ENCODE peak calls at places on chromosomes 5 and 9, in ten cellular contexts. One of them, this sample, is unnamed.

GRCh38 chr9:123724211-123724831 is 205.6 kb downstream of the DENND1A start:
- DNase-seq in A549: peak; percentile 43
- DNase-seq in heart right ventricle: no peak
- DNase-seq in mucosa of descending colon: peak; percentile 23
- DNase-seq in naive thymus-derived CD4-positive, alpha-beta T cell: no peak
- DNase-seq in fibroblast of pulmonary artery: peak; percentile 73
- DNase-seq in bronchial epithelial cell: no peak
- DNase-seq in neuronal stem cell: no peak
- DNase-seq in SJCRH30: peak; percentile 26
- DNase-seq in cardiac muscle cell: peak; percentile 73
- DNase-seq in this sample: no peak

GRCh38 chr9:124045076-124045829 is 33.7 kb downstream of the LHX2 start:
- DNase-seq in A549: no peak
- DNase-seq in heart right ventricle: peak; percentile 66
- DNase-seq in neuronal stem cell: no peak
- DNase-seq in fibroblast of pulmonary artery: peak; percentile 76
- DNase-seq in naive thymus-derived CD4-positive, alpha-beta T cell: no peak
- DNase-seq in SJCRH30: no peak
- DNase-seq in bronchial epithelial cell: no peak
- DNase-seq in mucosa of descending colon: no peak
- DNase-seq in cardiac muscle cell: peak; percentile 78
- DNase-seq in this sample: no peak

GRCh38 chr5:34411470-34412346 is 244.4 kb upstream of the RAI14 start:
- DNase-seq in A549: no peak
- DNase-seq in neuronal stem cell: no peak
- DNase-seq in cardiac muscle cell: peak; percentile 8
- DNase-seq in SJCRH30: peak; percentile 30
- DNase-seq in naive thymus-derived CD4-positive, alpha-beta T cell: no peak
- DNase-seq in fibroblast of pulmonary artery: no peak
- DNase-seq in mucosa of descending colon: no peak
- DNase-seq in heart right ventricle: no peak
- DNase-seq in bronchial epithelial cell: no peak
- DNase-seq in this sample: no peak

GRCh38 chr5:158899792-158900191 is 199.9 kb downstream of the EBF1 start:
- DNase-seq in cardiac muscle cell: peak; percentile 27
- DNase-seq in naive thymus-derived CD4-positive, alpha-beta T cell: no peak
- DNase-seq in mucosa of descending colon: no peak
- DNase-seq in bronchial epithelial cell: no peak
- DNase-seq in SJCRH30: no peak
- DNase-seq in fibroblast of pulmonary artery: no peak
- DNase-seq in neuronal stem cell: no peak
- DNase-seq in heart right ventricle: peak; percentile 51
- DNase-seq in A549: no peak
- DNase-seq in this sample: no peak

GRCh38 chr5:157283434-157283833 is 17.5 kb downstream of the CYFIP2 start:
- DNase-seq in cardiac muscle cell: no peak
- DNase-seq in fibroblast of pulmonary artery: no peak
- DNase-seq in A549: no peak
- DNase-seq in neuronal stem cell: no peak
- DNase-seq in naive thymus-derived CD4-positive, alpha-beta T cell: peak; percentile 21
- DNase-seq in bronchial epithelial cell: no peak
- DNase-seq in SJCRH30: no peak
- DNase-seq in mucosa of descending colon: no peak
- DNase-seq in heart right ventricle: no peak
- DNase-seq in this sample: no peak

GRCh38 chr5:117455236-117456233 is 880.9 kb upstream of the SEMA6A start:
- DNase-seq in cardiac muscle cell: no peak
- DNase-seq in SJCRH30: no peak
- DNase-seq in A549: no peak
- DNase-seq in naive thymus-derived CD4-positive, alpha-beta T cell: no peak
- DNase-seq in bronchial epithelial cell: no peak
- DNase-seq in fibroblast of pulmonary artery: no peak
- DNase-seq in mucosa of descending colon: peak; percentile 61
- DNase-seq in neuronal stem cell: no peak
- DNase-seq in heart right ventricle: no peak
- DNase-seq in this sample: no peak

GRCh38 chr9:109015026-109015280 is 1.7 kb upstream of the CTNNAL1 start:
- DNase-seq in cardiac muscle cell: no peak
- DNase-seq in neuronal stem cell: no peak
- DNase-seq in heart right ventricle: no peak
- DNase-seq in naive thymus-derived CD4-positive, alpha-beta T cell: no peak
- DNase-seq in bronchial epithelial cell: no peak
- DNase-seq in mucosa of descending colon: no peak
- DNase-seq in A549: no peak
- DNase-seq in SJCRH30: no peak
- DNase-seq in fibroblast of pulmonary artery: no peak
- DNase-seq in this sample: no peak

GRCh38 chr9:37994639-37995347 is 74.2 kb downstream of the SHB start:
- DNase-seq in naive thymus-derived CD4-positive, alpha-beta T cell: no peak
- DNase-seq in neuronal stem cell: no peak
- DNase-seq in SJCRH30: peak; percentile 98
- DNase-seq in cardiac muscle cell: peak; percentile 61
- DNase-seq in mucosa of descending colon: peak; percentile 59
- DNase-seq in A549: no peak
- DNase-seq in heart right ventricle: peak; percentile 75
- DNase-seq in fibroblast of pulmonary artery: peak; percentile 68
- DNase-seq in bronchial epithelial cell: peak; percentile 69
- DNase-seq in this sample: peak; percentile 45

GRCh38 chr5:179819296-179820126 is 1.2 kb upstream of the SQSTM1 start:
- DNase-seq in A549: peak; percentile 89
- DNase-seq in neuronal stem cell: no peak
- DNase-seq in mucosa of descending colon: peak; percentile 71
- DNase-seq in fibroblast of pulmonary artery: peak; percentile 82
- DNase-seq in SJCRH30: peak; percentile 91
- DNase-seq in heart right ventricle: peak; percentile 67
- DNase-seq in bronchial epithelial cell: peak; percentile 45
- DNase-seq in cardiac muscle cell: peak; percentile 80
- DNase-seq in naive thymus-derived CD4-positive, alpha-beta T cell: no peak
- DNase-seq in this sample: no peak

GRCh38 chr5:149217096-149217801 is 54.4 kb upstream of the AFAP1L1 start:
- DNase-seq in neuronal stem cell: no peak
- DNase-seq in heart right ventricle: peak; percentile 64
- DNase-seq in naive thymus-derived CD4-positive, alpha-beta T cell: no peak
- DNase-seq in SJCRH30: no peak
- DNase-seq in mucosa of descending colon: no peak
- DNase-seq in bronchial epithelial cell: no peak
- DNase-seq in cardiac muscle cell: no peak
- DNase-seq in A549: no peak
- DNase-seq in fibroblast of pulmonary artery: no peak
- DNase-seq in this sample: no peak

GRCh38 chr5:109750407-109750806 is 60.7 kb downstream of the MAN2A1 start:
- DNase-seq in bronchial epithelial cell: no peak
- DNase-seq in mucosa of descending colon: no peak
- DNase-seq in cardiac muscle cell: no peak
- DNase-seq in A549: no peak
- DNase-seq in neuronal stem cell: no peak
- DNase-seq in SJCRH30: no peak
- DNase-seq in fibroblast of pulmonary artery: no peak
- DNase-seq in heart right ventricle: no peak
- DNase-seq in naive thymus-derived CD4-positive, alpha-beta T cell: no peak
- DNase-seq in this sample: no peak

GRCh38 chr9:95044731-95045508 is 272.6 kb downstream of the FANCC start:
- DNase-seq in SJCRH30: no peak
- DNase-seq in neuronal stem cell: peak; percentile 69
- DNase-seq in cardiac muscle cell: no peak
- DNase-seq in naive thymus-derived CD4-positive, alpha-beta T cell: no peak
- DNase-seq in heart right ventricle: peak; percentile 54
- DNase-seq in A549: peak; percentile 89
- DNase-seq in mucosa of descending colon: peak; percentile 65
- DNase-seq in fibroblast of pulmonary artery: no peak
- DNase-seq in bronchial epithelial cell: peak; percentile 69
- DNase-seq in this sample: no peak

GRCh38 chr5:128667751-128668150 is 129.7 kb upstream of the FBN2 start:
- DNase-seq in fibroblast of pulmonary artery: no peak
- DNase-seq in naive thymus-derived CD4-positive, alpha-beta T cell: no peak
- DNase-seq in A549: no peak
- DNase-seq in heart right ventricle: no peak
- DNase-seq in bronchial epithelial cell: peak; percentile 15
- DNase-seq in SJCRH30: no peak
- DNase-seq in cardiac muscle cell: no peak
- DNase-seq in neuronal stem cell: no peak
- DNase-seq in mucosa of descending colon: no peak
- DNase-seq in this sample: no peak

GRCh38 chr5:175831507-175831906 is 39.9 kb upstream of the CPLX2 start:
- DNase-seq in naive thymus-derived CD4-positive, alpha-beta T cell: no peak
- DNase-seq in heart right ventricle: no peak
- DNase-seq in A549: no peak
- DNase-seq in fibroblast of pulmonary artery: no peak
- DNase-seq in mucosa of descending colon: no peak
- DNase-seq in bronchial epithelial cell: no peak
- DNase-seq in neuronal stem cell: no peak
- DNase-seq in SJCRH30: no peak
- DNase-seq in cardiac muscle cell: no peak
- DNase-seq in this sample: no peak

GRCh38 chr5:154783774-154784460 is 28.7 kb downstream of the LARP1 start:
- DNase-seq in bronchial epithelial cell: no peak
- DNase-seq in heart right ventricle: no peak
- DNase-seq in fibroblast of pulmonary artery: peak; percentile 30
- DNase-seq in neuronal stem cell: no peak
- DNase-seq in cardiac muscle cell: peak; percentile 56
- DNase-seq in mucosa of descending colon: peak; percentile 12
- DNase-seq in naive thymus-derived CD4-positive, alpha-beta T cell: no peak
- DNase-seq in A549: no peak
- DNase-seq in SJCRH30: no peak
- DNase-seq in this sample: no peak

GRCh38 chr9:5493597-5494511 is 16.5 kb upstream of the PDCD1LG2 start:
- DNase-seq in bronchial epithelial cell: peak; percentile 94
- DNase-seq in A549: peak; percentile 40
- DNase-seq in heart right ventricle: no peak
- DNase-seq in fibroblast of pulmonary artery: peak; percentile 81
- DNase-seq in mucosa of descending colon: peak; percentile 41
- DNase-seq in naive thymus-derived CD4-positive, alpha-beta T cell: no peak
- DNase-seq in neuronal stem cell: no peak
- DNase-seq in SJCRH30: peak; percentile 18
- DNase-seq in cardiac muscle cell: peak; percentile 78
- DNase-seq in this sample: no peak

GRCh38 chr5:78260771-78261170 is 33.7 kb downstream of the AP3B1 start:
- DNase-seq in fibroblast of pulmonary artery: no peak
- DNase-seq in A549: no peak
- DNase-seq in neuronal stem cell: no peak
- DNase-seq in naive thymus-derived CD4-positive, alpha-beta T cell: no peak
- DNase-seq in heart right ventricle: no peak
- DNase-seq in mucosa of descending colon: no peak
- DNase-seq in cardiac muscle cell: no peak
- DNase-seq in SJCRH30: no peak
- DNase-seq in bronchial epithelial cell: peak; percentile 95
- DNase-seq in this sample: no peak

GRCh38 chr9:108049026-108049591 is 559.5 kb upstream of the KLF4 start:
- DNase-seq in cardiac muscle cell: peak; percentile 91
- DNase-seq in bronchial epithelial cell: peak; percentile 96
- DNase-seq in neuronal stem cell: no peak
- DNase-seq in mucosa of descending colon: peak; percentile 31
- DNase-seq in naive thymus-derived CD4-positive, alpha-beta T cell: no peak
- DNase-seq in fibroblast of pulmonary artery: peak; percentile 93
- DNase-seq in heart right ventricle: no peak
- DNase-seq in A549: peak; percentile 47
- DNase-seq in SJCRH30: peak; percentile 55
- DNase-seq in this sample: no peak

GRCh38 chr5:141875022-141875740 is 3.0 kb downstream of the PCDH1 start:
- DNase-seq in bronchial epithelial cell: no peak
- DNase-seq in fibroblast of pulmonary artery: no peak
- DNase-seq in naive thymus-derived CD4-positive, alpha-beta T cell: no peak
- DNase-seq in A549: no peak
- DNase-seq in heart right ventricle: no peak
- DNase-seq in cardiac muscle cell: no peak
- DNase-seq in neuronal stem cell: no peak
- DNase-seq in SJCRH30: no peak
- DNase-seq in mucosa of descending colon: peak; percentile 33
- DNase-seq in this sample: no peak
- H3K4me3 ChIP-seq in bronchial epithelial cell: peak overlapping the region; percentile 73
- H3K4me3 ChIP-seq in fibroblast of pulmonary artery: no peak overlapping the region
- H3K4me3 ChIP-seq in naive thymus-derived CD4-positive, alpha-beta T cell: no peak overlapping the region
- H3K4me3 ChIP-seq in A549: no peak overlapping the region
- H3K4me3 ChIP-seq in heart right ventricle: peak overlapping the region; percentile 85
- H3K4me3 ChIP-seq in cardiac muscle cell: no peak overlapping the region
- H3K4me3 ChIP-seq in neuronal stem cell: peak overlapping the region; percentile 89
- H3K4me3 ChIP-seq in SJCRH30: no peak overlapping the region
- H3K4me3 ChIP-seq in mucosa of descending colon: no peak overlapping the region
- H3K4me3 ChIP-seq in this sample: no peak overlapping the region

DNA sequence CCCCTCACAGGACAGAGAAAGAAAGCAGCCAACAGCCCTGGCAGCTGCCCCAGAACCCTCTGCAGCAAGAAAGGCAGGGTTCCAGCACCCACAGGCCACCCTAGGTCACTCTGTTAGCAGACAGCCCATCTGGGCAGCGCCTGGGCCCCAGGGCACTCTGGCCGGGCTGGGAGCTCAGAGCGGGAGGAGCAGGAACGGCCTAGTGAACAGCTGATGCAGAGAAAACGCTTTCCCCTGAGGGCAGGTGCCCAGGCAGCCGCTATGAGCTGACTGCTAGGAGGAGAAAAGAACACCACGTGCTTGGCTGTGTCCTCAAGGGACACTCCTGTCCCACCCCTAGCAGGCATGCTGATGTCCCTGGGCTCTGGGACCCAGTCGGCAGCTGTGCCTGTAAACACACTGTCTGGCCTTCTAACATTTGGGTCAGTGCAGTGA is 6.6 kb downstream of the RALGDS start:
- DNase-seq in mucosa of descending colon: no peak
- DNase-seq in neuronal stem cell: no peak
- DNase-seq in naive thymus-derived CD4-positive, alpha-beta T cell: no peak
- DNase-seq in heart right ventricle: peak; percentile 74
- DNase-seq in cardiac muscle cell: no peak
- DNase-seq in A549: no peak
- DNase-seq in bronchial epithelial cell: no peak
- DNase-seq in SJCRH30: peak; percentile 95
- DNase-seq in fibroblast of pulmonary artery: no peak
- DNase-seq in this sample: no peak
- H3K4me3 ChIP-seq in mucosa of descending colon: no peak overlapping the region
- H3K4me3 ChIP-seq in neuronal stem cell: no peak overlapping the region
- H3K4me3 ChIP-seq in naive thymus-derived CD4-positive, alpha-beta T cell: no peak overlapping the region
- H3K4me3 ChIP-seq in heart right ventricle: no peak overlapping the region
- H3K4me3 ChIP-seq in cardiac muscle cell: no peak overlapping the region
- H3K4me3 ChIP-seq in A549: no peak overlapping the region
- H3K4me3 ChIP-seq in bronchial epithelial cell: no peak overlapping the region
- H3K4me3 ChIP-seq in SJCRH30: no peak overlapping the region
- H3K4me3 ChIP-seq in fibroblast of pulmonary artery: no peak overlapping the region
- H3K4me3 ChIP-seq in this sample: no peak overlapping the region

GRCh38 chr9:89502038-89502601 is 4.2 kb upstream of the SEMA4D start:
- DNase-seq in SJCRH30: no peak
- DNase-seq in mucosa of descending colon: no peak
- DNase-seq in A549: no peak
- DNase-seq in bronchial epithelial cell: no peak
- DNase-seq in heart right ventricle: no peak
- DNase-seq in naive thymus-derived CD4-positive, alpha-beta T cell: peak; percentile 65
- DNase-seq in fibroblast of pulmonary artery: no peak
- DNase-seq in cardiac muscle cell: no peak
- DNase-seq in neuronal stem cell: no peak
- DNase-seq in this sample: peak; percentile 62
- H3K4me3 ChIP-seq in SJCRH30: no peak overlapping the region
- H3K4me3 ChIP-seq in mucosa of descending colon: no peak overlapping the region
- H3K4me3 ChIP-seq in A549: no peak overlapping the region
- H3K4me3 ChIP-seq in bronchial epithelial cell: no peak overlapping the region
- H3K4me3 ChIP-seq in heart right ventricle: no peak overlapping the region
- H3K4me3 ChIP-seq in naive thymus-derived CD4-positive, alpha-beta T cell: peak overlapping the region; percentile 21
- H3K4me3 ChIP-seq in fibroblast of pulmonary artery: no peak overlapping the region
- H3K4me3 ChIP-seq in cardiac muscle cell: no peak overlapping the region
- H3K4me3 ChIP-seq in neuronal stem cell: no peak overlapping the region
- H3K4me3 ChIP-seq in this sample: peak overlapping the region; percentile 4

DNA sequence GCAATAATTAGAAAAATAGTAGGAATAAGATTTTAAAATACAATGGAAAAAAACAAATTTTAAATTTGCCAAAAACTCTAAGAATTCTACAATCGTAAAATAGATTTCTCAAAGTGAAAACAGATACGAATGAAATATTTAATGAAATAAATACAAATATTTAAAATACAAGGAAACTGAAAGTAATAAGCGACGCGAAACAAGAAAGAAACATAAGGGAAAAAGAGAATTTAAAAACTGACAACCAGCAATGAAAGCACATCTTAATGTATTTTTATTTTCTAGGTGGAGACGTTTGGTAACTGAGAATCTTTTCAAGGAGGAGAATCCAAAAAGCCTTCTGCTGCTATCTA is 1.0 kb downstream of the ANXA2R start:
- DNase-seq in bronchial epithelial cell: no peak
- DNase-seq in mucosa of descending colon: no peak
- DNase-seq in SJCRH30: no peak
- DNase-seq in cardiac muscle cell: no peak
- DNase-seq in neuronal stem cell: no peak
- DNase-seq in A549: no peak
- DNase-seq in naive thymus-derived CD4-positive, alpha-beta T cell: no peak
- DNase-seq in heart right ventricle: no peak
- DNase-seq in fibroblast of pulmonary artery: no peak
- DNase-seq in this sample: no peak
- H3K4me3 ChIP-seq in bronchial epithelial cell: no peak overlapping the region
- H3K4me3 ChIP-seq in mucosa of descending colon: no peak overlapping the region
- H3K4me3 ChIP-seq in SJCRH30: peak overlapping the region; percentile 67
- H3K4me3 ChIP-seq in cardiac muscle cell: peak overlapping the region; percentile 5
- H3K4me3 ChIP-seq in neuronal stem cell: no peak overlapping the region
- H3K4me3 ChIP-seq in A549: peak overlapping the region; percentile 50
- H3K4me3 ChIP-seq in naive thymus-derived CD4-positive, alpha-beta T cell: peak overlapping the region; percentile 73
- H3K4me3 ChIP-seq in heart right ventricle: peak overlapping the region; percentile 50
- H3K4me3 ChIP-seq in fibroblast of pulmonary artery: peak overlapping the region; percentile 71
- H3K4me3 ChIP-seq in this sample: peak overlapping the region; percentile 71